ENCODE peak calls at places on chromosomes 1 and 21, in five cellular contexts. L is endodermal cell; O is AG04450; M is left ventricle myocardium inferior; V is CD8-positive, alpha-beta memory T cell. Y is an unnamed sample.

GRCh38 chr1:67818725-67819301 is 14.5 kb downstream of the GNG12 start:
- DNase-seq in V (no peak), L (no peak), O (no peak), M (no peak), Y (no peak)

GRCh38 chr1:150366416-150367296 is 2.7 kb downstream of the RPRD2 start:
- DNase-seq in V (no peak), O (no peak), M (no peak), L (no peak), Y (no peak)

GRCh38 chr1:65395887-65396612 is 24.4 kb upstream of the LEPR start:
- DNase-seq in L (peak), O (no peak), M (no peak), V (no peak), Y (no peak)

GRCh38 chr1:214427871-214428277 is 123.5 kb downstream of the PTPN14 start:
- DNase-seq in L (no peak), M (no peak), O (peak), V (peak), Y (peak)

GRCh38 chr1:3598051-3598471 is 13.2 kb downstream of the MEGF6 start:
- DNase-seq in O (no peak), L (peak), M (peak), V (no peak), Y (no peak)

GRCh38 chr1:31583995-31584868 is 7.9 kb downstream of the TINAGL1 start:
- DNase-seq in V (no peak), L (peak), M (peak), O (no peak), Y (no peak)

GRCh38 chr1:17250601-17251000 is 1.7 kb downstream of the PADI3 start:
- DNase-seq in L (no peak), O (no peak), V (no peak), M (no peak), Y (no peak)

GRCh38 chr21:38990424-38990794 is 184.7 kb downstream of the ETS2 start:
- DNase-seq in V (no peak), O (no peak), L (peak), M (no peak), Y (no peak)

GRCh38 chr1:183810172-183810571 is 5.3 kb downstream of the RGL1 start:
- DNase-seq in M (no peak), L (no peak), O (no peak), V (no peak), Y (no peak)

GRCh38 chr1:50422946-50423669 is at the start of gene DMRTA2:
- DNase-seq in L (peak), V (no peak), M (no peak), O (no peak), Y (no peak)

GRCh38 chr21:21406918-21407317 is 408.7 kb downstream of the NCAM2 start:
- DNase-seq in L (no peak), V (no peak), M (no peak), O (no peak), Y (no peak)

GRCh38 chr1:9448132-9449105 is 90.8 kb upstream of the SLC25A33 start:
- DNase-seq in M (no peak), O (no peak), L (no peak), V (no peak), Y (no peak)

GRCh38 chr1:31784356-31785019 is 20.3 kb upstream of the ADGRB2 start:
- DNase-seq in L (peak), V (no peak), O (no peak), M (no peak), Y (no peak)

GRCh38 chr1:34929497-34929852 is at the start of gene DLGAP3:
- DNase-seq in M (no peak), V (no peak), O (no peak), L (peak), Y (no peak)

GRCh38 chr1:6487804-6488484 is 3.5 kb downstream of the PLEKHG5 start:
- DNase-seq in V (no peak), O (no peak), L (no peak), M (no peak), Y (no peak)

GRCh38 chr1:201634261-201634660 is 95.3 kb downstream of the NAV1 start:
- DNase-seq in V (no peak), L (no peak), O (no peak), M (no peak), Y (no peak)

GRCh38 chr1:230957580-230957989 is 21.1 kb downstream of the TTC13 start:
- DNase-seq in V (no peak), L (no peak), O (no peak), M (no peak), Y (no peak)

GRCh38 chr1:36089393-36090121 is 865 bp downstream of the ADPRS start:
- DNase-seq in V (no peak), O (peak), L (peak), M (no peak), Y (no peak)

GRCh38 chr1:54596756-54597155 is 26.6 kb downstream of the FAM151A start:
- DNase-seq in L (no peak), V (no peak), O (no peak), M (no peak), Y (no peak)

GRCh38 chr1:8077120-8077573 is 51.0 kb upstream of the ERRFI1 start:
- DNase-seq in M (peak), V (no peak), O (no peak), L (peak), Y (no peak)

GRCh38 chr1:219000606-219001005 is 173.1 kb upstream of the LYPLAL1 start:
- DNase-seq in L (no peak), O (no peak), M (no peak), V (no peak), Y (no peak)

GRCh38 chr1:17059391-17060128 is 5.7 kb upstream of the SDHB start:
- DNase-seq in L (peak), O (peak), M (peak), V (no peak), Y (peak)

GRCh38 chr1:156591432-156592157 is at the start of gene NAXE:
- DNase-seq in V (peak), L (peak), O (no peak), M (peak), Y (no peak)

GRCh38 chr1:19430121-19431068 is 54.9 kb downstream of the CAPZB start:
- DNase-seq in V (no peak), M (no peak), O (no peak), L (no peak), Y (no peak)

GRCh38 chr1:198967566-198967965 is 328.7 kb downstream of the PTPRC start:
- DNase-seq in O (no peak), M (no peak), V (no peak), L (no peak), Y (no peak)

GRCh38 chr1:42925132-42925769 is 33.4 kb downstream of the SLC2A1 start:
- DNase-seq in L (peak), O (no peak), V (no peak), M (no peak), Y (peak)

GRCh38 chr1:85935234-85935633 is 221.3 kb downstream of the COL24A1 start:
- DNase-seq in V (no peak), O (no peak), M (no peak), L (no peak), Y (no peak)

GRCh38 chr1:240190881-240191385 is 99.2 kb downstream of the FMN2 start:
- DNase-seq in L (no peak), V (no peak), M (no peak), O (peak), Y (peak)

GRCh38 chr1:110216844-110217444 is 6.8 kb downstream of the KCNC4 start:
- DNase-seq in L (no peak), V (no peak), M (no peak), O (no peak), Y (no peak)

GRCh38 chr21:46325073-46325912 is 1.3 kb downstream of the PCNT start:
- DNase-seq in M (peak), O (no peak), V (peak), L (peak), Y (peak)

GRCh38 chr1:54937469-54937868 is 43.0 kb upstream of the TMEM61 start:
- DNase-seq in V (no peak), L (no peak), O (no peak), M (no peak), Y (no peak)

GRCh38 chr1:207941664-207942063 is 30.7 kb upstream of the CD34 start:
- DNase-seq in M (peak), O (no peak), L (no peak), V (no peak), Y (no peak)

GRCh38 chr1:20446796-20447195 is 39.2 kb downstream of the CAMK2N1 start:
- DNase-seq in M (no peak), V (no peak), O (no peak), L (no peak), Y (no peak)

GRCh38 chr1:54614024-54614423 is 9.3 kb downstream of the FAM151A start:
- DNase-seq in V (no peak), M (no peak), O (no peak), L (no peak), Y (no peak)

GRCh38 chr1:234535763-234536515 is 57.0 kb upstream of the TARBP1 start:
- DNase-seq in M (peak), V (no peak), L (no peak), O (no peak), Y (no peak)

GRCh38 chr21:35256468-35256988 is 207.4 kb upstream of the RUNX1 start:
- DNase-seq in M (peak), L (peak), O (peak), V (no peak), Y (no peak)

GRCh38 chr21:21714396-21714795 is 716.2 kb downstream of the NCAM2 start:
- DNase-seq in V (no peak), L (no peak), M (no peak), O (peak), Y (no peak)

GRCh38 chr1:165375623-165376022 is 19.1 kb upstream of the LMX1A start:
- DNase-seq in M (no peak), O (no peak), L (no peak), V (no peak), Y (no peak)

GRCh38 chr1:200354243-200354642 is 55.6 kb downstream of the ZNF281 start:
- DNase-seq in O (no peak), V (no peak), L (no peak), M (no peak), Y (no peak)

GRCh38 chr1:200355815-200356214 is 54.0 kb downstream of the ZNF281 start:
- DNase-seq in O (no peak), L (peak), V (no peak), M (no peak), Y (no peak)

GRCh38 chr1:200353232-200353631 is 56.6 kb downstream of the ZNF281 start:
- DNase-seq in M (no peak), V (no peak), L (peak), O (no peak), Y (no peak)

GRCh38 chr1:200346744-200347143 is 63.1 kb downstream of the ZNF281 start:
- DNase-seq in O (no peak), L (peak), M (no peak), V (no peak), Y (no peak)

DNA sequence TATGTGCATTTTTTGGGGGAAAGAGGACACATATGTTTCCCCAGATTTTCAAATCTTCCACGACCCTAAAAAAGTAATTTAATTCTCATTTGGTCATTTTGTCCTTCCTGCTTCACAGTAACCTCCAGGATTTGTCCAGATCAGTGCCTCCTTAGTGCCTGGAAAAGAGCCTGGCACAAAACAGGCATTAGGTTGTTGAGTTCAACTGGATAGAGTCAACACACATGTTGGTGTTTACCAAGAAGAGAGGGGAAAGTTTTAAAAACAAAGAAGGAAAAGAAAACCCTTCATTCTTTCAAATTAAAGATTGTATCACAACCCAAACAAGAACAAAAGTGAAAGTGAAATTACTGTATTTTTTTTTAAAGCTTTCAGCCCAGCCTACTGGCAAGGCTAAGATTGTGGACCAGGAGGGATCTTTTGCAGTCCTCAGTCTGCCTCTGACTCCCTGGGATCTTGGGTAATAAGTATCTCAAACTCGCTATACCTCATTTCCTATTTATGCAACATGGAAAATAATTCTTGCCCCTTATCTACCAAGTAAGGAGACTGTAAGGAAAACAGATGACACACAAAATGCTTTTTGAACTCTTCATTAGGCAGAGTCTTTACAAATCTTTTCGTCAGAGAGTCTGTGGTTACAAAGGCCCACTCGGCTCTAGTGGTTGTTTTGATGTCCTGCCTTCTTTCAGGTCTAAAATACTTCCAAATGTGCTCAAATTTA is 57.8 kb downstream of the ZNF281 start:
- DNase-seq in V (no peak), M (no peak), L (peak), O (peak), Y (peak)
- H3K4me3 ChIP-seq in V (peak), M (peak), L (no peak), O (peak), Y (peak)

GRCh38 chr1:59815892-59816291 is 1.1 kb downstream of the HOOK1 start:
- DNase-seq in M (no peak), V (no peak), L (no peak), O (no peak), Y (no peak)
- H3K4me3 ChIP-seq in M (peak), V (no peak), L (peak), O (no peak), Y (no peak)

DNA sequence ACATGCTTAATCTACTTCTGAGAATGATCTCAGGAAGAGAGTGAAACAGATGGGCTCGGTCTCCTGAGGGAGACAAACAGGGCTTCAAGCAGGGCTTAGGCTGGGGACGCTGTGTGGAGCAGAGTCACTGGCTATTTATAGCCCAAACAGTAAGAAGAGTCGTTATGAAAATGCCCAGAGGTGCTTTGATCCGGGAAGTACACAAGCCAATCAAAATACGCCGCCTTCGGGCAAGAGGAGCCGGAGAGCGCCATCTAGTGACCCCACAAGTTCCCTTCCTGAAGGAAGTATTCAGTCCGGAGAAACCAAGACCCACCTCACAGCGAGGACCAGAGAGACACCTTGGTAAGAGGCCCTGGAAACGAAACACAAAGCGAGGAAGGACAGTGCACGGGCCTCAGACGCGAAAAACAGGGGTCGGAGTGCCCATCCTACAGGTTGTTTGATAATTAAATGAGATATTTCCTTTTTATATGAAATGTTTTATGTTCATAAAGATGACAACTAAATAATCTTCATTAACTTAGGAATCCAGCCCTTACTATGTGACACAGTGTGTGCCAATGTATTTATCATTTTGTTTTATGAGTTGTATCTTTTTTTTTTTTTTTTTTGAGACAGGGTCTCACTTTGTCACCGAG is 25.0 kb upstream of the SCCPDH start:
- DNase-seq in L (peak), M (peak), O (peak), V (peak), Y (peak)
- H3K4me3 ChIP-seq in L (no peak), M (peak), O (peak), V (peak), Y (no peak)

DNA sequence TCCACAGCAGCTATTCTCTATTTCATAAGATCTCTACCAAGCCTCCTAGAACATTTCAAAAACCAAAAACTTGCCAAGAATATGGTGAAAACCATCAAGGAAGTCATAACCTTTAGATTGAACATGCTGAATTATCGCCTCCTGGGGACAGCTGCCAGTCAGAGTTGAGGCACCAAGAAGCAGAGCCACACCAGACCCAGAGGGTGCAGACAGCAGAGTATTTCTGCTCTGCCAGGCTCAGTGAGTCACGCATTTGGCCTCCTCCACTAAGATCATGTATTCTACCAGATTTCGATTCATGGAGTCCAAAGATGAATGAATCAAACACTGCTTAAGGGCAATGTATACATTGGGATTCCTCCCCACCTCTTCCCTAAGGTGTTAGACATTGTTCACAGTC is 2.1 kb downstream of the F3 start:
- DNase-seq in L (no peak), V (no peak), M (peak), O (no peak), Y (no peak)
- H3K4me3 ChIP-seq in L (peak), V (no peak), M (peak), O (peak), Y (no peak)

DNA sequence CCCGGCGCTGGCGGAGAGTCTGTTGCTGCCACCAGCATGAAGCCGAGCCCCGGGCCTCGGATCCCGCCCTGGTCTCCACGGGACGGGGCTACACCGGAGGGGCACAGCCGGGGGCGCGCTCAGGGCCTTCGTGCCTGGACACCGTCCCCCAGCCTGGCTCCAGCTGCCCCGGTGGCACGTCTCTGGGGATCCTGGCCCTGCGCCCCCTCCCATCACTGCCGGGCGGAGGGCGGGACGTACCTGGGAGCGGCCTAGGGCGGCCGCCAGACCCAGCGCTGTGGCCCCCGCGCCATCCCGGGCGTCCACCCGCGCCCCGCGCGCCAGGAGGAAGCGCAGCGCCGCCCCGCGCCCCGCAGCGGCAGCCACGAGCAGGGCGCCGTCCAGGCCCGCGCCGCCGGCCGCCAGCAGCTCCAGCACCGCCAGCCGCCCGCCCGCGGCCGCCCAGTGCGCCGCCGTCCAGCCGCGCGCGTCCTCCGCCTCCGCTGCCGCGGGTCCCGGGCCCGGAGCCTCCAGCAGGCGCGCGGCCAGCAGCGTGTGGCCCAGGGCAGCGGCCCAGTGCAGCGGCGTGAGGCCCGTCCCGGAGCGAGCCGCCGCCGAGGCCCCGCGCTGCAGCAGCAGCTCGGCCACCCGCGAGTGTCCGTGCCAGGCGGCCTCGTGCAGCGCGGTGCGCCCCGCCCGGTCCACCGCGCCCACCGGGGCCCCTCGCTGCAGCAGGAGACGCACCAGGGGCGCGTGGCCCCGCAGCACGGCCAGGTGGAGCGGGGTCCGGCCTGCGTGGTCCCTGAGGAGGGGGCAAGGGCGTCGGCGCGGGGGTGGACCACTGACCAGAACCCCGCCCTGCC is 1.0 kb downstream of the ANKRD65 start:
- DNase-seq in O (no peak), M (no peak), L (peak), V (no peak), Y (no peak)
- H3K4me3 ChIP-seq in O (no peak), M (peak), L (no peak), V (no peak), Y (no peak)

GRCh38 chr21:16195476-16195875 is 465.7 kb downstream of the USP25 start:
- DNase-seq in M (no peak), O (peak), V (no peak), L (no peak), Y (no peak)
- H3K4me3 ChIP-seq in M (peak), O (peak), V (no peak), L (peak), Y (no peak)

GRCh38 chr1:39398278-39399010 is 93.0 kb upstream of the BMP8A start:
- DNase-seq in L (peak), M (peak), V (no peak), O (peak), Y (peak)
- H3K4me3 ChIP-seq in L (no peak), M (no peak), V (no peak), O (no peak), Y (peak)

DNA sequence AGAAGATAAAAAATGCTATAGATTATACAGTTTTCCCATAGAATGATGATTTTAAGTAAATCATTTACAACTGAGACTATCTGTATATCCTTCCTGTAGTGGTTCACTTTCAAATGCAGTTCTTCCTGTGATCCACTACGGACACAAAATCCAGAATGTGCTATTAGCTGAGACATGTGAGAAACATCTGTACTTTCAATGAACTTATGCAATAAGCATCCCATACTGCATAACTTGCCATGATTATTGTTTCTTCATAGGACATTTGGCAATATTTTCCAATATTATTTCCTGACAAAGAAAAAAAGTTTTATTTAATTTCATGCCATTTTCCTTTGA is 83.5 kb upstream of the PRDX6 start:
- DNase-seq in O (peak), M (no peak), V (no peak), L (no peak), Y (no peak)
- H3K4me3 ChIP-seq in O (no peak), M (no peak), V (no peak), L (no peak), Y (no peak)

Y was measured in Jurkat, Clone E6-1.